ENCODE peak calls at places on chromosomes 6 and 20, in seven cellular contexts. B, V, L, Q, G, X and O are unnamed samples.

GRCh38 chr6:134288538-134289203 is 29.2 kb downstream of the SGK1 start:
- DNase-seq in Q (peak; percentile 92), X (no peak), V (no peak), B (peak; percentile 94), L (peak; percentile 89), G (no peak), O (no peak)

GRCh38 chr6:4682431-4683159 is 93.6 kb upstream of the CDYL start:
- DNase-seq in V (no peak), G (no peak), Q (no peak), B (no peak), L (peak; percentile 20), X (no peak), O (no peak)

GRCh38 chr6:152160346-152160745 is 352.9 kb downstream of the ESR1 start:
- DNase-seq in G (no peak), L (no peak), B (no peak), X (no peak), V (no peak), Q (no peak), O (no peak)

GRCh38 chr6:3382399-3383279 is 74.2 kb downstream of the SLC22A23 start:
- DNase-seq in V (no peak), L (no peak), B (peak; percentile 14), Q (peak; percentile 38), X (no peak), G (no peak), O (no peak)

GRCh38 chr20:4813076-4813838 is 91.5 kb downstream of the PRND start:
- DNase-seq in B (no peak), Q (no peak), G (no peak), L (no peak), V (no peak), X (no peak), O (no peak)

GRCh38 chr6:133947302-133947900 is 5.6 kb upstream of the TBPL1 start:
- DNase-seq in G (no peak), L (no peak), Q (no peak), B (no peak), X (no peak), V (no peak), O (no peak)

GRCh38 chr6:66655420-66655819 is 948.4 kb upstream of the EYS start:
- DNase-seq in Q (no peak), B (no peak), L (no peak), X (no peak), V (no peak), G (no peak), O (no peak)

GRCh38 chr20:49435639-49436038 is 46.8 kb downstream of the KCNB1 start:
- DNase-seq in V (no peak), L (no peak), G (no peak), Q (no peak), X (no peak), B (no peak), O (peak; percentile 42)

GRCh38 chr6:56860466-56860865 is 94.4 kb upstream of the BEND6 start:
- DNase-seq in B (peak; percentile 65), L (peak; percentile 48), G (peak; percentile 56), X (no peak), V (no peak), Q (no peak), O (no peak)

GRCh38 chr20:55354700-55355099 is 650.6 kb downstream of the CBLN4 start:
- DNase-seq in Q (no peak), L (no peak), G (peak; percentile 28), V (no peak), X (no peak), B (no peak), O (no peak)

GRCh38 chr6:6686748-6687601 is 98.5 kb downstream of the LY86 start:
- DNase-seq in X (peak; percentile 97), Q (peak; percentile 98), V (peak; percentile 90), L (peak; percentile 93), B (no peak), G (peak; percentile 98), O (peak; percentile 99)

GRCh38 chr6:50791900-50792508 is 26.7 kb upstream of the TFAP2B start:
- DNase-seq in B (peak; percentile 30), G (peak; percentile 57), V (peak; percentile 44), X (no peak), Q (peak; percentile 84), L (peak; percentile 24), O (no peak)

GRCh38 chr6:121678245-121678644 is 242.8 kb downstream of the GJA1 start:
- DNase-seq in G (no peak), Q (peak; percentile 77), V (no peak), B (peak; percentile 11), L (no peak), X (no peak), O (no peak)

GRCh38 chr6:24858154-24858801 is 59.6 kb upstream of the ARMH2 start:
- DNase-seq in Q (no peak), V (no peak), B (no peak), G (no peak), L (peak; percentile 8), X (no peak), O (no peak)

GRCh38 chr6:155466546-155466945 is 10.9 kb upstream of the NOX3 start:
- DNase-seq in G (no peak), V (no peak), L (no peak), Q (no peak), B (no peak), X (no peak), O (no peak)

GRCh38 chr20:5757949-5758348 is 7.7 kb downstream of the SHLD1 start:
- DNase-seq in Q (no peak), L (no peak), G (peak; percentile 36), V (no peak), X (no peak), B (no peak), O (no peak)

GRCh38 chr6:153092082-153093013 is 38.7 kb downstream of the RGS17 start:
- DNase-seq in Q (peak; percentile 6), L (peak; percentile 96), V (no peak), X (no peak), G (no peak), B (peak; percentile 95), O (no peak)

GRCh38 chr6:26571592-26572296 is 25.0 kb upstream of the ABT1 start:
- DNase-seq in V (peak; percentile 86), Q (peak; percentile 92), B (peak; percentile 90), L (peak; percentile 94), G (peak; percentile 97), X (peak; percentile 87), O (peak; percentile 83)

GRCh38 chr20:38404016-38404415 is 31.1 kb downstream of the SNHG17 start:
- DNase-seq in Q (no peak), L (no peak), B (no peak), V (no peak), X (no peak), G (no peak), O (no peak)

GRCh38 chr20:38402089-38402488 is 33.0 kb downstream of the SNHG17 start:
- DNase-seq in Q (no peak), X (no peak), G (no peak), V (no peak), L (no peak), B (no peak), O (no peak)

GRCh38 chr20:38406476-38406875 is 28.7 kb downstream of the SNHG17 start:
- DNase-seq in Q (no peak), L (no peak), G (no peak), V (no peak), X (no peak), B (no peak), O (no peak)

GRCh38 chr20:38405132-38405531 is 30.0 kb downstream of the SNHG17 start:
- DNase-seq in L (no peak), B (no peak), Q (no peak), X (no peak), G (no peak), V (no peak), O (no peak)

DNA sequence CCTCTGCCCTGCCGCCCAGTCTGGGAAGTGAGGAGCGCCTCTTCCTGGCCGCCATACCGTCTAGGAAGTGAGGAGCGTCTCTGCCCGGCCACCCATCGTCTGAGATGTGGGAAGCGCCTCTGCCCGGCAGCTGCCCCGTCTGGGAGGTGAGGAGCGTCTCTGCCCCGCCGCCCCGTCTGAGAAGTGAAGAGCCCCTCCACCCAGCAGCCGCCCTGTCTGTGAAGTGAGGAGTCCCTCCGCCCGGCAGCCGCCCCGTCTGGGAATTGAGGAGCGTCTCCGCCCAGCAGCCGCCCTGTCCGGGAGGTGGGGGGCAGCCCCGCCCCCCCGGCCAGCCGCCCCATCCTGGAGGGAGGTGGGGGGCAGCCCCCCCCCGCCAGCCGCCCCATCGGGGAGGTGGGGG is 27.8 kb downstream of the SNHG17 start:
- DNase-seq in G (no peak), Q (no peak), X (no peak), B (no peak), L (no peak), V (no peak), O (no peak)
- H2BK120ac ChIP-seq in G (no peak overlapping the region), Q (no peak overlapping the region), X (no peak overlapping the region), B (no peak overlapping the region), L (no peak overlapping the region), V (no peak overlapping the region), O (no peak overlapping the region)

GRCh38 chr20:51119914-51120313 is 97.0 kb upstream of the KCNG1 start:
- DNase-seq in Q (no peak), B (no peak), V (no peak), X (no peak), L (no peak), G (no peak), O (no peak)
- H3K23ac ChIP-seq in Q (no peak overlapping the region), B (no peak overlapping the region), V (no peak overlapping the region), X (no peak overlapping the region), L (no peak overlapping the region), G (no peak overlapping the region), O (no peak overlapping the region)

DNA sequence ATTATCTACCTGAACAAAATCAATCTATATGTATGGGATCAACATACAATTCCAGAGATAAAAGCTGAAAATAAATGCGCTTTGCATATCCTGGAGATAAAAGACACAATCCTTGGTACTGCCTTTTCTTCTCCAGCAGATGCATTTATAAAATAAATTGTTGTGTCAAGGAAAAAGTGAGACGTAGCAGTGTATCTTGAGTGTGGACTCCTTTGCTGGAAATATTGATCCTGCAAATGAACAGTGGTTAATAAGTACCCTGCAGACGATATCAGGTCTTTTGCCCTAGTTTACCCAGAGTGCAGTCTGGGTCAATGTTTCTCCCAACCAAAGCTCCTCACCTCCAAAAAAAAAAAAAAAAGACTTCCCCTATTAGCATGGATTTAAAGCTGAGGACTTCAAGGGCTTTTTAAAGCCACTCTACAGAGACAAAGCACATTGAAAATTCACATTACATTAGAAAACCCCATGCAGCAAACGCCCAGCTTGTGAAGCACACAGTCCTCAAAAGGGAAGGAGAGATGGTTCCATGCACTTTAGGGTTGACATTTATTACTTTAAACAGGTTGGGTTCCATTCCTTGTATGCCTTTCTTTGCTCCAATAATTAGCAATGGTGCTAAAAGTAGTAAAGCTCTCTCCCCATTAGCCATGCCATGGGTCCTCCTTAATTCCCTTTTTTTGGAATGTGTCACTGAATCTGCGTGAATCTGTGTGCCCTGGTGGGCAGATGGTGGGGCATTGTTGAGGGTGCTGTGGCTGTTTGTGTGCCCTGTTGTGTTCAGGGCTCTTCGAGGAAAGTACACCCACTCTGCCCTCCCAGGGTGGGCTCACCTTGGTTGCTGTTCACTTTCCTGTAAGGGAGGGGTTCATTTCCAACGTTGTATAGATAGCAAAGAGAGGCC is 21.1 kb downstream of the FOXA2 start:
- DNase-seq in Q (no peak), L (no peak), G (peak; percentile 45), B (no peak), V (no peak), X (no peak), O (no peak)
- H2BK120ac ChIP-seq in Q (no peak overlapping the region), L (no peak overlapping the region), G (no peak overlapping the region), B (no peak overlapping the region), V (no peak overlapping the region), X (no peak overlapping the region), O (no peak overlapping the region)

DNA sequence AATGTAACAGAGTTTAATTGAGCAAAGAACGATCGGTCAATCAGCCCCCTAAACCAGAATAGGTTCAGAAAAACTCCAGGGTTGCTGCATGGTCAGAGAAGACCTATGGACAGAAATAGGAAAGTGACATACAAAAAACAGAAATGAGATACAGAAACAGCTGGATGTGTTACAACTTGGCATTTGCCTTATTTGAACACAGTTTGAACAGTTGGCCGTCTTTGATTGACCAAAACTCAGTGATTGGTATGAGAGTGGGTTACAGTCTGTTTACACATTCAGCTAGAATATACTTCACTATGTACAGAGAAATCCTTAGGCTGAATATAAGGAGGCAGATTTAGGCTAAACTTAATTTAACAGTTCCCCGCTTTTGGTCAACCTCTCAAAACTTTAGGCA is 19.9 kb downstream of the SRSF6 start:
- DNase-seq in G (no peak), B (no peak), V (no peak), X (no peak), Q (no peak), L (no peak), O (no peak)
- H3K23ac ChIP-seq in G (no peak overlapping the region), B (no peak overlapping the region), V (no peak overlapping the region), X (no peak overlapping the region), Q (no peak overlapping the region), L (no peak overlapping the region), O (no peak overlapping the region)